ENCODE peak calls at places on chromosomes 16 and 17, in ten cellular contexts. One of them, this sample, is unnamed.

GRCh38 chr17:54544239-54544638 is 356.4 kb upstream of the TOM1L1 start:
- DNase-seq in activated CD8-positive, alpha-beta memory T cell treated with anti-CD3 and anti-CD28 coated beads for 24 hours: no peak
- DNase-seq in activated naive CD8-positive, alpha-beta T cell treated with anti-CD3 and anti-CD28 coated beads for 36 hours: no peak
- DNase-seq in GM03348: no peak
- DNase-seq in T1000: no peak
- DNase-seq in Panc1: no peak
- DNase-seq in ACHN: no peak
- DNase-seq in RPMI8226: no peak
- DNase-seq in EL: no peak
- DNase-seq in CD8-positive, alpha-beta memory T cell: no peak
- DNase-seq in this sample: no peak

GRCh38 chr17:42985225-42985624 is 4.9 kb downstream of the RUNDC1 start:
- DNase-seq in RPMI8226: no peak
- DNase-seq in T1000: no peak
- DNase-seq in CD8-positive, alpha-beta memory T cell: no peak
- DNase-seq in activated naive CD8-positive, alpha-beta T cell treated with anti-CD3 and anti-CD28 coated beads for 36 hours: no peak
- DNase-seq in GM03348: no peak
- DNase-seq in Panc1: no peak
- DNase-seq in ACHN: no peak
- DNase-seq in EL: no peak
- DNase-seq in activated CD8-positive, alpha-beta memory T cell treated with anti-CD3 and anti-CD28 coated beads for 24 hours: no peak
- DNase-seq in this sample: no peak

GRCh38 chr16:46796764-46797269 is 34.2 kb downstream of the C16orf87 start:
- DNase-seq in RPMI8226: no peak
- DNase-seq in ACHN: no peak
- DNase-seq in activated CD8-positive, alpha-beta memory T cell treated with anti-CD3 and anti-CD28 coated beads for 24 hours: no peak
- DNase-seq in GM03348: no peak
- DNase-seq in activated naive CD8-positive, alpha-beta T cell treated with anti-CD3 and anti-CD28 coated beads for 36 hours: no peak
- DNase-seq in T1000: no peak
- DNase-seq in CD8-positive, alpha-beta memory T cell: no peak
- DNase-seq in EL: no peak
- DNase-seq in Panc1: no peak
- DNase-seq in this sample: no peak

GRCh38 chr16:9275386-9275785 is 183.9 kb downstream of the HAPSTR1 start:
- DNase-seq in CD8-positive, alpha-beta memory T cell: no peak
- DNase-seq in T1000: no peak
- DNase-seq in activated CD8-positive, alpha-beta memory T cell treated with anti-CD3 and anti-CD28 coated beads for 24 hours: no peak
- DNase-seq in GM03348: no peak
- DNase-seq in activated naive CD8-positive, alpha-beta T cell treated with anti-CD3 and anti-CD28 coated beads for 36 hours: no peak
- DNase-seq in ACHN: no peak
- DNase-seq in RPMI8226: no peak
- DNase-seq in EL: no peak
- DNase-seq in Panc1: no peak
- DNase-seq in this sample: no peak

GRCh38 chr17:50087246-50087911 is 7.8 kb upstream of the PDK2 start:
- DNase-seq in EL: peak
- DNase-seq in GM03348: peak
- DNase-seq in ACHN: peak
- DNase-seq in activated CD8-positive, alpha-beta memory T cell treated with anti-CD3 and anti-CD28 coated beads for 24 hours: peak
- DNase-seq in CD8-positive, alpha-beta memory T cell: peak
- DNase-seq in RPMI8226: peak
- DNase-seq in Panc1: no peak
- DNase-seq in activated naive CD8-positive, alpha-beta T cell treated with anti-CD3 and anti-CD28 coated beads for 36 hours: peak
- DNase-seq in T1000: peak
- DNase-seq in this sample: peak

GRCh38 chr17:37671813-37672544 is 28.7 kb upstream of the DDX52 start:
- DNase-seq in EL: peak
- DNase-seq in ACHN: peak
- DNase-seq in activated CD8-positive, alpha-beta memory T cell treated with anti-CD3 and anti-CD28 coated beads for 24 hours: no peak
- DNase-seq in T1000: peak
- DNase-seq in activated naive CD8-positive, alpha-beta T cell treated with anti-CD3 and anti-CD28 coated beads for 36 hours: no peak
- DNase-seq in CD8-positive, alpha-beta memory T cell: no peak
- DNase-seq in Panc1: peak
- DNase-seq in RPMI8226: no peak
- DNase-seq in GM03348: peak
- DNase-seq in this sample: peak

GRCh38 chr17:17146791-17147406 is 59.2 kb downstream of the PLD6 start:
- DNase-seq in RPMI8226: peak
- DNase-seq in EL: no peak
- DNase-seq in CD8-positive, alpha-beta memory T cell: no peak
- DNase-seq in ACHN: no peak
- DNase-seq in Panc1: no peak
- DNase-seq in activated CD8-positive, alpha-beta memory T cell treated with anti-CD3 and anti-CD28 coated beads for 24 hours: no peak
- DNase-seq in T1000: no peak
- DNase-seq in activated naive CD8-positive, alpha-beta T cell treated with anti-CD3 and anti-CD28 coated beads for 36 hours: peak
- DNase-seq in GM03348: no peak
- DNase-seq in this sample: no peak

GRCh38 chr17:28763137-28763799 is 19.5 kb downstream of the TRAF4 start:
- DNase-seq in RPMI8226: no peak
- DNase-seq in activated naive CD8-positive, alpha-beta T cell treated with anti-CD3 and anti-CD28 coated beads for 36 hours: no peak
- DNase-seq in ACHN: no peak
- DNase-seq in Panc1: no peak
- DNase-seq in GM03348: no peak
- DNase-seq in activated CD8-positive, alpha-beta memory T cell treated with anti-CD3 and anti-CD28 coated beads for 24 hours: no peak
- DNase-seq in CD8-positive, alpha-beta memory T cell: no peak
- DNase-seq in T1000: no peak
- DNase-seq in EL: no peak
- DNase-seq in this sample: no peak

GRCh38 chr16:27579086-27579980 is 29.4 kb downstream of the KATNIP start:
- DNase-seq in activated naive CD8-positive, alpha-beta T cell treated with anti-CD3 and anti-CD28 coated beads for 36 hours: no peak
- DNase-seq in GM03348: no peak
- DNase-seq in RPMI8226: no peak
- DNase-seq in T1000: no peak
- DNase-seq in ACHN: no peak
- DNase-seq in EL: peak
- DNase-seq in Panc1: no peak
- DNase-seq in CD8-positive, alpha-beta memory T cell: no peak
- DNase-seq in activated CD8-positive, alpha-beta memory T cell treated with anti-CD3 and anti-CD28 coated beads for 24 hours: no peak
- DNase-seq in this sample: peak

GRCh38 chr16:53515259-53515658 is 12.2 kb upstream of the AKTIP start:
- DNase-seq in activated CD8-positive, alpha-beta memory T cell treated with anti-CD3 and anti-CD28 coated beads for 24 hours: no peak
- DNase-seq in Panc1: no peak
- DNase-seq in T1000: no peak
- DNase-seq in GM03348: no peak
- DNase-seq in EL: peak
- DNase-seq in CD8-positive, alpha-beta memory T cell: no peak
- DNase-seq in RPMI8226: no peak
- DNase-seq in activated naive CD8-positive, alpha-beta T cell treated with anti-CD3 and anti-CD28 coated beads for 36 hours: no peak
- DNase-seq in ACHN: no peak
- DNase-seq in this sample: no peak

GRCh38 chr17:6948562-6948961 is 47.3 kb upstream of the ALOX12 start:
- DNase-seq in EL: no peak
- DNase-seq in T1000: no peak
- DNase-seq in GM03348: no peak
- DNase-seq in ACHN: no peak
- DNase-seq in Panc1: no peak
- DNase-seq in activated CD8-positive, alpha-beta memory T cell treated with anti-CD3 and anti-CD28 coated beads for 24 hours: no peak
- DNase-seq in RPMI8226: no peak
- DNase-seq in CD8-positive, alpha-beta memory T cell: no peak
- DNase-seq in activated naive CD8-positive, alpha-beta T cell treated with anti-CD3 and anti-CD28 coated beads for 36 hours: no peak
- DNase-seq in this sample: no peak

This sample was measured in fibroblast of gingiva.